ENCODE peak calls at places on chromosome 10, in four cellular contexts. R is HepG2, L is K562, N is H1. E is an unnamed sample.

GRCh38 chr10:97204826-97205679 is 19.3 kb upstream of the SLIT1 start:
- DNase-seq in R (no peak), L (no peak), N (no peak), E (no peak)

GRCh38 chr10:23643396-23643795 is 204.5 kb downstream of the OTUD1 start:
- DNase-seq in R (no peak), L (no peak), N (peak), E (no peak)

GRCh38 chr10:21534611-21535493 is 820 bp downstream of the MLLT10 start:
- DNase-seq in R (peak), L (peak), N (no peak), E (peak)

GRCh38 chr10:44437837-44438752 is 53.2 kb upstream of the CXCL12 start:
- DNase-seq in R (no peak), L (no peak), N (no peak), E (no peak)

GRCh38 chr10:14843327-14843988 is 5.4 kb downstream of the HSPA14 start:
- DNase-seq in R (no peak), L (peak), N (no peak), E (no peak)

GRCh38 chr10:95286707-95287106 is 4.1 kb downstream of the PDLIM1 start:
- DNase-seq in R (no peak), L (no peak), N (no peak), E (no peak)

GRCh38 chr10:19556666-19557065 is 259.6 kb upstream of the PLXDC2 start:
- DNase-seq in R (no peak), L (no peak), N (no peak), E (no peak)

GRCh38 chr10:69413221-69413865 is 3.4 kb downstream of the TACR2 start:
- DNase-seq in R (peak), L (peak), N (peak), E (peak)

GRCh38 chr10:43843331-43844101 is 194.8 kb upstream of the ZNF32 start:
- DNase-seq in R (no peak), L (no peak), N (no peak), E (no peak)

GRCh38 chr10:9792181-9792580 is 1225.5 kb upstream of the CELF2 start:
- DNase-seq in R (no peak), L (no peak), N (no peak), E (no peak)

GRCh38 chr10:52083422-52083821 is 230.7 kb upstream of the DKK1 start:
- DNase-seq in R (no peak), L (no peak), N (no peak), E (no peak)

GRCh38 chr10:13087986-13088618 is 11.9 kb upstream of the OPTN start:
- DNase-seq in R (no peak), L (no peak), N (no peak), E (no peak)

GRCh38 chr10:72742797-72743196 is 50.9 kb downstream of the MCU start:
- DNase-seq in R (no peak), L (no peak), N (no peak), E (no peak)

GRCh38 chr10:43963793-43964425 is 315.2 kb upstream of the ZNF32 start:
- DNase-seq in R (no peak), L (no peak), N (no peak), E (no peak)

GRCh38 chr10:28236641-28237040 is 66.2 kb downstream of the MPP7 start:
- DNase-seq in R (no peak), L (no peak), N (no peak), E (no peak)

GRCh38 chr10:120729508-120729907 is 121.7 kb upstream of the WDR11 start:
- DNase-seq in R (no peak), L (no peak), N (no peak), E (no peak)

GRCh38 chr10:44991571-44991970 is 9.2 kb upstream of the ZNF22 start:
- DNase-seq in R (no peak), L (no peak), N (no peak), E (no peak)

GRCh38 chr10:124522131-124522902 is 60.7 kb downstream of the LHPP start:
- DNase-seq in R (no peak), L (no peak), N (no peak), E (no peak)

GRCh38 chr10:11553773-11554381 is 57.6 kb downstream of the USP6NL start:
- DNase-seq in R (no peak), L (no peak), N (no peak), E (no peak)
- TF ChIP-seq GABPA in R (no peak), L (no peak), N (no peak), E (no peak)

DNA sequence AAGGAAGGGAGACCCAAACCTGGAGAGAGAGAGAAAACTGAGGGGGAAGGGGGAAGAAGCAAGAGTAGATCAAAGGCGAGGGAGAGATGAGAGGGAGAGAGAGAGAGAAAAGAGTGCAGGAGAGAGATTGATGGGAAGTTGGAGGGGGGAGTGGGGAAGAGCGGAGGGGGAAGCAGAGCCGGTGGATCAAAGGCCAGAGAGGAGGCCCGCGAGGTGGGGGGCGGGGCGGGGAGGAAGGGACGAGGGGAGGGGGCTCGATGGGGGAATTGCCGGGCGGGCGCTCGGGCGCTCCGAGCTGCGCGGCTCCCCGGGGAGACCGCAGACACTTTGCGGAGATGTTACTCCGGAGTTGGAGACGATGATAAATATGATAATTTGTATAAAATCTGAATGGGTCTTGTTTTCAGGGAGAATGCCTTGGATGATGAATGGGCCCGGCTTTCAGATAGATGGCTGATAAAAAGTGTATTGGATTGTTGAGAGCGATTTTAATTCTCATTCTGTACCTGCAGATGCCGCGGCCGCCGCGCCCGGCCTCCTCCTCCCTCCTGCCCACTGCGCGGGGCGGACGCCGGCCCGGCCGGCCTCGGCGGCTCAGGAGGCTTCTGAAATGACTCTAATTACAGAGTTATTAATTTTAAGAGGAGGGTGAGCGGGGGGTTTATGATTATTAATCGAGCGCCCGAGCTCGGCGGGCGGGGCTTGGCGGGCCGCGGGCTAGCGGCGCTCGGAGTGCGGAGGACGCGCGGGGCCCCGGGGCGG is 21.4 kb upstream of the PAX2 start:
- DNase-seq in R (no peak), L (no peak), N (no peak), E (peak)
- TF ChIP-seq USF2 in R (no peak), L (no peak), N (no peak), E (no peak)

GRCh38 chr10:128007017-128007416 is 100.1 kb downstream of the PTPRE start:
- DNase-seq in R (no peak), L (no peak), N (no peak), E (no peak)
- TF ChIP-seq GABPA in R (no peak), L (no peak), N (no peak), E (no peak)

DNA sequence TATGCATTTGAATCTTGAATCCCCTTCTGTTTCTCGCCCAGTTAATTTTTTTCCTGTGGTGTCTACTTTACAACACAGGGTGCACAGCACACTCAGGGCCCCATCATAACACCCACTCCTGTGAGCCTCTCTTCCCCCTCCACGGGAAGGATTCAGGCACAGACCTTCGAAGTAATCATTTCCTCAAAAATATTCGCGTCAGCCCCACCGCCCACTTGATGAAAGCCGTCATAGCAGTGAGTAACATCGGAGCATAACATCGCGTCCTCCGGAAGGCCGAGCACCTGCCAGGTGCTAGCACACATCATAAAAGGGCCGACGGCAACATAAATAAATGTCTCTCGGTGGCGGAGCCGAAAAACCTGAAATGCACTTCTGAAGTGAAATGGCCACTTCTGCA is 201.7 kb upstream of the ADARB2 start:
- DNase-seq in R (no peak), L (no peak), N (no peak), E (no peak)
- TF ChIP-seq USF2 in R (no peak), L (no peak), N (no peak), E (no peak)

GRCh38 chr10:7312179-7312857 is 98.5 kb downstream of the SFMBT2 start:
- DNase-seq in R (no peak), L (no peak), N (no peak), E (peak)

GRCh38 chr10:7310076-7310475 is 100.8 kb downstream of the SFMBT2 start:
- DNase-seq in R (no peak), L (no peak), N (no peak), E (no peak)

GRCh38 chr10:7314068-7314646 is 96.7 kb downstream of the SFMBT2 start:
- DNase-seq in R (no peak), L (no peak), N (no peak), E (no peak)

GRCh38 chr10:7308826-7309225 is 102.0 kb downstream of the SFMBT2 start:
- DNase-seq in R (no peak), L (no peak), N (no peak), E (no peak)

DNA sequence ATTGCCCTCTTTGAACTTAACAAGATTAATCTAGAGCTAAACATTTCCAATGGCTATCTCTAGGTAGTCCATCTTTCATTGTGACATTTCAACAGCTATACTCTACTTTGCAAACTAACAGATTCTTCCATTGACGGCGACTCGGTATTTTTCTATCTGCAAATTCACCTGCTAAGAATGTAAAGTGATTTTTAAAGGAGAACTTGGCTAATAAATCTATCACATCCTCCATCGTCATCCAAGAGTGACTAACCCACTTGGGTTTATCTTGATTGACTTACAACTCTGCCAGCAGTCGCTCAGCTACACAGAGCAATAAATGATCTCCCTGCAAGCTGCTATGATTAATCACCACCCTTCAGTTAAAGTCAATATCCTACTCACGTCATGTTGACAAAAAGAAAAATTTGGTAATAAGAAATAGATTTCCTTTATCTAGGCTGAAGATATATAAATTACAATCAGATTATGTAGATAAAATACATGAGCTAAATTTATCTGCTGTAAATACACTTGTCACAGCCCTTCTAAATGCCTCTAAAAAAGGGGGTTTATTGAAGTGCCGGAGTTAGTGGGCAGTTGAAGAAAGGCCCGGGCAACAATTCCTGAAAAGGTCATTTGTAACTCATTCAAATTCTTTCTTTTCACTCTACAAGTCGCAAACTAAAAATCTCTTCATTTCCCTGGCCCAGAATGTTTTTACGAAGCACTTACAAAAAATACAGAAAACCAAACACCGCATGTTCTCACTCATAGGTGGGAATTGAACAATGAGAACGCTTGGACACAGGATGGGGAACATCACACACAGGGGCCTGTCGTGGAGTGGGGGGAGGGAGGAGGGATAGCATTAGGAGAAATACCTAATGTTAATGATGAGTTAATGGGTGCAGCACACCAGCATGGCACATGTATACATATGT is 99.3 kb downstream of the SFMBT2 start:
- DNase-seq in R (no peak), L (no peak), N (no peak), E (no peak)
- TF ChIP-seq GABPA in R (no peak), L (no peak), N (no peak), E (no peak)